ENCODE peak calls at places on chromosomes 16 and 17, in four cellular contexts. E is SW480; R is stimulated activated CD4-positive, alpha-beta T cell treated with anti-CD3 and anti-CD28 coated beads, Interleukin-1b, Interleukin-23, amount 100 ng/mL, for 24 hours; S is gastrocnemius medialis. Y is an unnamed sample.
A peak's percentile ranks its signal among the peaks of the same experiment; 100 is the strongest.

GRCh38 chr17:66403846-66404597 is 101.6 kb downstream of the PRKCA start:
- DNase-seq in S (no peak), R (no peak), E (no peak), Y (no peak)

GRCh38 chr16:72458035-72458434 is 286.1 kb upstream of the PMFBP1 start:
- DNase-seq in R (no peak), S (no peak), E (no peak), Y (no peak)

GRCh38 chr17:82056729-82057621 is 5.3 kb downstream of the GPS1 start:
- DNase-seq in R (no peak), S (no peak), E (no peak), Y (no peak)

GRCh38 chr16:56965149-56965938 is 3.6 kb downstream of the CETP start:
- DNase-seq in S (no peak), R (no peak), E (no peak), Y (no peak)

GRCh38 chr17:9050801-9051401 is 29.6 kb downstream of the NTN1 start:
- DNase-seq in S (no peak), R (no peak), E (peak; percentile 77), Y (no peak)

GRCh38 chr16:11774065-11774626 is 22.9 kb downstream of the ZC3H7A start:
- DNase-seq in E (no peak), S (no peak), R (no peak), Y (no peak)

GRCh38 chr16:9599415-9600110 is 508.1 kb downstream of the HAPSTR1 start:
- DNase-seq in R (no peak), E (no peak), S (no peak), Y (no peak)

GRCh38 chr16:11755022-11755760 is 12.5 kb upstream of the TXNDC11 start:
- DNase-seq in S (no peak), E (no peak), R (no peak), Y (peak; percentile 28)